ENCODE peak calls at places on chromosomes 12 and 14, in nine cellular contexts. K, B, J, G, A, F, O, E and P are unnamed samples.
A peak's percentile ranks its signal among the peaks of the same experiment; 100 is the strongest.

GRCh38 chr12:31590730-31591307 is at the start of gene DENND5B:
- DNase-seq in B (no peak), A (peak; percentile 3), G (peak; percentile 50), K (peak; percentile 61), J (peak; percentile 50), E (peak; percentile 78), O (peak; percentile 61), F (peak; percentile 78), P (peak; percentile 86)

GRCh38 chr12:11607313-11608081 is 42.0 kb upstream of the ETV6 start:
- DNase-seq in E (no peak), G (no peak), O (peak; percentile 70), J (peak; percentile 75), B (no peak), A (no peak), K (no peak), F (peak; percentile 13), P (no peak)

GRCh38 chr12:121580959-121581680 is at the start of gene KDM2B:
- DNase-seq in G (no peak), K (peak; percentile 48), B (peak; percentile 40), E (peak; percentile 37), O (peak; percentile 74), J (peak; percentile 63), A (peak; percentile 24), F (peak; percentile 11), P (peak; percentile 81)

GRCh38 chr14:39666386-39666785 is 234.2 kb upstream of the FBXO33 start:
- DNase-seq in B (no peak), E (no peak), G (no peak), J (no peak), O (no peak), A (no peak), K (no peak), F (no peak), P (no peak)

GRCh38 chr14:54737132-54737711 is 165.4 kb downstream of the GCH1 start:
- DNase-seq in G (peak; percentile 36), E (no peak), O (peak; percentile 82), A (peak; percentile 5), K (no peak), J (no peak), B (no peak), F (no peak), P (no peak)

GRCh38 chr12:78802593-78802992 is 62.0 kb upstream of the SYT1 start:
- DNase-seq in F (no peak), A (no peak), G (no peak), E (no peak), O (peak; percentile 92), K (no peak), J (no peak), B (no peak), P (no peak)

GRCh38 chr12:401235-402126 is at the start of gene CCDC77:
- DNase-seq in E (no peak), O (peak; percentile 91), A (peak; percentile 93), F (no peak), B (peak; percentile 96), G (peak; percentile 92), K (peak; percentile 87), J (peak; percentile 89), P (no peak)

GRCh38 chr12:8038659-8039114 is 6.2 kb downstream of the FOXJ2 start:
- DNase-seq in K (no peak), F (no peak), E (peak; percentile 29), A (peak; percentile 27), G (peak; percentile 32), J (no peak), O (peak; percentile 52), B (no peak), P (peak; percentile 52)

GRCh38 chr14:37650356-37651037 is 55.1 kb downstream of the TTC6 start:
- DNase-seq in B (no peak), O (peak; percentile 36), K (no peak), A (no peak), E (no peak), G (no peak), F (no peak), J (peak; percentile 82), P (no peak)